ENCODE peak calls at places on chromosome 3, in eight cellular contexts. R, V, I, E, W, P, F and O are unnamed samples. For H3K4me1, the result is how much of the 10 kb centered on the place peaks cover.

GRCh38 chr3:13349823-13350222 is 70.3 kb downstream of the NUP210 start:
- DNase-seq in R (no peak), V (no peak), I (no peak), E (no peak), W (no peak), P (no peak), F (no peak), O (no peak)

GRCh38 chr3:189311521-189311920 is 139.8 kb downstream of the TPRG1 start:
- DNase-seq in R (no peak), V (no peak), I (no peak), E (no peak), W (no peak), P (no peak), F (no peak), O (no peak)

GRCh38 chr3:126476166-126476975 is 680 bp upstream of the ZXDC start:
- DNase-seq in R (peak), V (peak), I (peak), E (peak), W (no peak), P (peak), F (no peak), O (peak)

GRCh38 chr3:24372559-24373197 is 122.0 kb downstream of the THRB start:
- DNase-seq in R (no peak), V (no peak), I (no peak), E (no peak), W (no peak), P (no peak), F (no peak), O (no peak)

GRCh38 chr3:180320631-180321030 is 281.3 kb upstream of the TTC14 start:
- DNase-seq in R (no peak), V (no peak), I (no peak), E (no peak), W (no peak), P (no peak), F (no peak), O (no peak)

GRCh38 chr3:155676252-155676981 is 68.5 kb downstream of the PLCH1 start:
- DNase-seq in R (no peak), V (peak), I (no peak), E (peak), W (no peak), P (no peak), F (peak), O (no peak)

GRCh38 chr3:107206945-107207344 is 170.3 kb upstream of the CCDC54 start:
- DNase-seq in R (no peak), V (no peak), I (no peak), E (no peak), W (no peak), P (no peak), F (peak), O (no peak)

GRCh38 chr3:183372911-183373310 is 55.5 kb downstream of the MCF2L2 start:
- DNase-seq in R (no peak), V (no peak), I (no peak), E (no peak), W (no peak), P (no peak), F (no peak), O (no peak)

GRCh38 chr3:125045194-125045593 is 10.6 kb downstream of the HEG1 start:
- DNase-seq in R (no peak), V (no peak), I (no peak), E (no peak), W (no peak), P (no peak), F (no peak), O (no peak)

GRCh38 chr3:186782542-186783069 is 771 bp upstream of the EIF4A2 start:
- DNase-seq in R (no peak), V (no peak), I (no peak), E (no peak), W (no peak), P (no peak), F (no peak), O (no peak)

GRCh38 chr3:23002846-23003800 is 200.0 kb upstream of the UBE2E2 start:
- DNase-seq in R (no peak), V (no peak), I (no peak), E (peak), W (no peak), P (no peak), F (no peak), O (no peak)

GRCh38 chr3:10470666-10471336 is 34.6 kb downstream of the ATP2B2 start:
- DNase-seq in R (no peak), V (no peak), I (no peak), E (no peak), W (no peak), P (no peak), F (no peak), O (no peak)

GRCh38 chr3:153599685-153600084 is 437.7 kb downstream of the RAP2B start:
- DNase-seq in R (no peak), V (no peak), I (no peak), E (peak), W (no peak), P (no peak), F (peak), O (no peak)

GRCh38 chr3:126261037-126261436 is 80.7 kb upstream of the ALDH1L1 start:
- DNase-seq in R (no peak), V (peak), I (no peak), E (no peak), W (no peak), P (peak), F (peak), O (peak)

GRCh38 chr3:192408721-192409151 is 318.6 kb downstream of the FGF12 start:
- DNase-seq in R (no peak), V (no peak), I (no peak), E (no peak), W (no peak), P (peak), F (no peak), O (no peak)

GRCh38 chr3:173396191-173397041 is 1.1 kb upstream of the NLGN1 start:
- DNase-seq in R (no peak), V (no peak), I (no peak), E (no peak), W (no peak), P (no peak), F (no peak), O (no peak)

GRCh38 chr3:8318002-8318649 is 183.5 kb upstream of the LMCD1 start:
- DNase-seq in R (no peak), V (no peak), I (no peak), E (peak), W (no peak), P (no peak), F (no peak), O (no peak)

GRCh38 chr3:102148598-102149302 is 286.1 kb upstream of the ZPLD1 start:
- DNase-seq in R (no peak), V (no peak), I (no peak), E (no peak), W (no peak), P (no peak), F (no peak), O (no peak)

GRCh38 chr3:100401674-100402036 is 316 bp downstream of the LNP1 start:
- DNase-seq in R (peak), V (peak), I (no peak), E (peak), W (peak), P (peak), F (peak), O (no peak)

GRCh38 chr3:11346416-11346815 is 74.2 kb downstream of the ATG7 start:
- DNase-seq in R (no peak), V (no peak), I (no peak), E (peak), W (no peak), P (no peak), F (no peak), O (no peak)

GRCh38 chr3:191331443-191331842 is 1.1 kb upstream of the UTS2B start:
- DNase-seq in R (no peak), V (no peak), I (no peak), E (peak), W (no peak), P (no peak), F (no peak), O (no peak)

GRCh38 chr3:122679467-122680291 is 960 bp upstream of the PARP14 start:
- DNase-seq in R (no peak), V (no peak), I (no peak), E (peak), W (no peak), P (peak), F (peak), O (no peak)

GRCh38 chr3:145557405-145557804 is 603.6 kb downstream of the PLOD2 start:
- DNase-seq in R (no peak), V (no peak), I (no peak), E (peak), W (no peak), P (no peak), F (no peak), O (no peak)

GRCh38 chr3:171372694-171373093 is 87.5 kb downstream of the TNIK start:
- DNase-seq in R (no peak), V (no peak), I (no peak), E (no peak), W (no peak), P (no peak), F (no peak), O (no peak)

GRCh38 chr3:132006605-132007204 is 28.1 kb downstream of the CPNE4 start:
- DNase-seq in R (no peak), V (no peak), I (no peak), E (peak), W (no peak), P (no peak), F (no peak), O (no peak)

GRCh38 chr3:149638401-149639092 is 19.3 kb downstream of the WWTR1 start:
- DNase-seq in R (no peak), V (no peak), I (no peak), E (no peak), W (no peak), P (no peak), F (no peak), O (no peak)

GRCh38 chr3:97763586-97764148 is 891 bp upstream of the ARL6 start:
- DNase-seq in R (no peak), V (no peak), I (no peak), E (no peak), W (no peak), P (no peak), F (no peak), O (no peak)

GRCh38 chr3:131282967-131283366 is 98.6 kb upstream of the NUDT16 start:
- DNase-seq in R (no peak), V (no peak), I (no peak), E (no peak), W (no peak), P (no peak), F (no peak), O (no peak)

GRCh38 chr3:72597756-72598195 is 250.5 kb downstream of the SHQ1 start:
- DNase-seq in R (no peak), V (no peak), I (no peak), E (no peak), W (no peak), P (no peak), F (no peak), O (no peak)

GRCh38 chr3:47193871-47194859 is 30.3 kb upstream of the SETD2 start:
- DNase-seq in R (no peak), V (no peak), I (no peak), E (no peak), W (no peak), P (no peak), F (no peak), O (no peak)

GRCh38 chr3:53375019-53375418 is 27.7 kb upstream of the DCP1A start:
- DNase-seq in R (no peak), V (peak), I (no peak), E (peak), W (no peak), P (peak), F (peak), O (peak)

GRCh38 chr3:13770390-13771169 is 109.3 kb downstream of the WNT7A start:
- DNase-seq in R (no peak), V (no peak), I (no peak), E (peak), W (no peak), P (no peak), F (no peak), O (no peak)

GRCh38 chr3:47932431-47932830 is 83.8 kb downstream of the MAP4 start:
- DNase-seq in R (no peak), V (no peak), I (no peak), E (no peak), W (no peak), P (no peak), F (no peak), O (no peak)

GRCh38 chr3:169041677-169042171 is 621.8 kb downstream of the MECOM start:
- DNase-seq in R (no peak), V (no peak), I (no peak), E (peak), W (no peak), P (no peak), F (no peak), O (no peak)

GRCh38 chr3:47009225-47010049 is 30.0 kb downstream of the NBEAL2 start:
- DNase-seq in R (peak), V (peak), I (no peak), E (no peak), W (peak), P (peak), F (peak), O (peak)

GRCh38 chr3:88150371-88150770 is 612 bp downstream of the C3orf38 start:
- DNase-seq in R (no peak), V (no peak), I (no peak), E (no peak), W (no peak), P (no peak), F (no peak), O (no peak)

GRCh38 chr3:88149516-88150362 is at the start of gene C3orf38:
- DNase-seq in R (peak), V (peak), I (peak), E (peak), W (peak), P (peak), F (peak), O (peak)

GRCh38 chr3:88150771-88151170 is 1.0 kb downstream of the C3orf38 start:
- DNase-seq in R (no peak), V (no peak), I (no peak), E (no peak), W (no peak), P (no peak), F (no peak), O (no peak)

GRCh38 chr3:88149146-88149515 is 628 bp upstream of the C3orf38 start:
- DNase-seq in R (no peak), V (no peak), I (no peak), E (no peak), W (no peak), P (no peak), F (no peak), O (no peak)

GRCh38 chr3:88148651-88149050 is 1.1 kb upstream of the C3orf38 start:
- DNase-seq in R (no peak), V (no peak), I (no peak), E (no peak), W (no peak), P (no peak), F (no peak), O (no peak)
- H3K27ac ChIP-seq in R (no peak), V (no peak), I (peak), E (peak), W (peak), P (no peak), F (no peak), O (no peak)

GRCh38 chr3:50319181-50319871 is 3.2 kb downstream of the HYAL2 start:
- DNase-seq in R (no peak), V (no peak), I (no peak), E (no peak), W (no peak), P (no peak), F (peak), O (no peak)

GRCh38 chr3:50318163-50318562 is 4.4 kb downstream of the HYAL2 start:
- DNase-seq in R (no peak), V (no peak), I (no peak), E (no peak), W (no peak), P (no peak), F (peak), O (no peak)

GRCh38 chr3:50316657-50317242 is 5.8 kb downstream of the HYAL2 start:
- DNase-seq in R (peak), V (no peak), I (no peak), E (peak), W (peak), P (peak), F (peak), O (peak)

GRCh38 chr3:50318615-50319014 is 3.9 kb downstream of the HYAL2 start:
- DNase-seq in R (no peak), V (no peak), I (no peak), E (no peak), W (no peak), P (no peak), F (peak), O (no peak)

GRCh38 chr3:50317303-50317702 is 5.2 kb downstream of the HYAL2 start:
- DNase-seq in R (no peak), V (no peak), I (no peak), E (peak), W (no peak), P (peak), F (peak), O (no peak)
- H3K4me1 ChIP-seq in R (half or more), V (under half), I (half or more), E (under half), W (under half), P (under half), F (half or more), O (under half)

GRCh38 chr3:42694366-42694765 is 8.2 kb downstream of the HHATL start:
- DNase-seq in R (no peak), V (no peak), I (no peak), E (no peak), W (no peak), P (no peak), F (no peak), O (no peak)

GRCh38 chr3:42691861-42692666 is 6.7 kb downstream of the KLHL40 start:
- DNase-seq in R (no peak), V (peak), I (no peak), E (no peak), W (no peak), P (no peak), F (no peak), O (no peak)

GRCh38 chr3:42690766-42691680 is 5.7 kb downstream of the KLHL40 start:
- DNase-seq in R (peak), V (peak), I (no peak), E (no peak), W (no peak), P (no peak), F (no peak), O (peak)

GRCh38 chr3:42693530-42693930 is 8.2 kb downstream of the KLHL40 start:
- DNase-seq in R (no peak), V (peak), I (no peak), E (no peak), W (no peak), P (no peak), F (no peak), O (peak)

DNA sequence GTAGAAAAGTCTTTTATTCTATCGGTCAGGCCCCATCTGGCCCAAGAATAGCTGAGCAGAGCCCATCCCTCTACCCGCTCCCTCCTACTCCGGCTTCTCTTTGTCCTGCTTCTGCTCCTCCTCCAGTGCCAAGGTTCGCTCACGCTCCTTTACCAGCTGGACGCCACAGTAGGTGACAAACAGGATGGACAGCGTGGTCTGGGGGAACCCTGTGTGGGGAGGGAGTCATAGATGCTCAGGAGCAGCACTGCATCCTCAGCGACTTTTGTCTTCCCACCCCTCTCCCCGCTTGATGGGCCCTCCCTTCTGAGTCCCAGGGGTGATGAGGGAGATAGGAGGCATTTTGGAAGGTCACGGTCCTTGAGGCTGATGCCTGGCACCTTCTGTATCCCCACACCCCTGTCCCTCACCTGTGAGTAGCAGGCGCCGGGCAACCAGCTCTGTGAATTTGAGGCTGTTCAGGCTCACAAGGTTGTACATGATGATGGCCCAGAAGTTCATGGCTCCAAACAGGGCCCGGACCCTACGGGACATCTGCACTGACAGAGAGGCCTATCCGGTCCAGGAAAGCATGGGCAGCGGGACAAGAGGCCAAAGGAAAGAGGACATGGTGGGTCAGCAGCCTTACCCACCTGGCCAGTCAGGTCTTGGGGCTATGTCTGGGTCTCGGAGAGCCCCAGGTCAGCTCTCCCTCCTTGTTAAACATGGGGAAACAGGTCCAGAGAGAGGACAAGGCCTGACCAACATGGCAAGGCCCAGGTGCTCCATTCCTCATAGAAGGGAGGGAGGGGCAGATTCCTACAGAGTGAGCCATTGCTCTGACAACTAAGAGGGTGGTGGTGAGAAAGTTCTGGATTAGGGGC is 7.6 kb downstream of the KLHL40 start:
- DNase-seq in R (no peak), V (peak), I (no peak), E (peak), W (no peak), P (no peak), F (no peak), O (no peak)
- H3K27ac ChIP-seq in R (no peak), V (no peak), I (no peak), E (no peak), W (no peak), P (no peak), F (no peak), O (no peak)

GRCh38 chr3:31879365-31879764 is 101.7 kb downstream of the OSBPL10 start:
- DNase-seq in R (no peak), V (no peak), I (no peak), E (no peak), W (no peak), P (no peak), F (no peak), O (no peak)
- H3K4me1 ChIP-seq in R (under half), V (under half), I (under half), E (under half), W (under half), P (under half), F (under half), O (under half)